ENCODE peak calls at places on chromosomes 16 and 17, in four cellular contexts. One of them, this sample, is unnamed.

GRCh38 chr17:28955408-28955807 is 4.1 kb upstream of the PHF12 start:
- DNase-seq in K562: no peak
- DNase-seq in H1: no peak
- DNase-seq in HepG2: no peak
- DNase-seq in this sample: no peak

GRCh38 chr16:56771558-56772279 is 41.8 kb downstream of the NUP93 start:
- DNase-seq in K562: no peak
- DNase-seq in H1: no peak
- DNase-seq in HepG2: no peak
- DNase-seq in this sample: no peak

GRCh38 chr17:48244121-48244711 is 136.7 kb downstream of the SNX11 start:
- DNase-seq in K562: no peak
- DNase-seq in H1: no peak
- DNase-seq in HepG2: no peak
- DNase-seq in this sample: no peak

GRCh38 chr17:67245694-67246397 is 850 bp upstream of the HELZ start:
- DNase-seq in K562: peak; percentile 75
- DNase-seq in H1: no peak
- DNase-seq in HepG2: peak; percentile 81
- DNase-seq in this sample: no peak

GRCh38 chr16:22353188-22353919 is 21.1 kb downstream of the CDR2 start:
- DNase-seq in K562: no peak
- DNase-seq in H1: no peak
- DNase-seq in HepG2: peak; percentile 66
- DNase-seq in this sample: peak; percentile 63

GRCh38 chr17:43020789-43021738 is 1.1 kb downstream of the VAT1 start:
- DNase-seq in K562: peak; percentile 85
- DNase-seq in H1: peak; percentile 66
- DNase-seq in HepG2: peak; percentile 63
- DNase-seq in this sample: no peak

GRCh38 chr17:80481284-80482057 is 5.1 kb upstream of the NPTX1 start:
- DNase-seq in K562: peak; percentile 82
- DNase-seq in H1: no peak
- DNase-seq in HepG2: no peak
- DNase-seq in this sample: no peak

GRCh38 chr16:53219795-53220194 is 165.0 kb downstream of the CHD9 start:
- DNase-seq in K562: no peak
- DNase-seq in H1: no peak
- DNase-seq in HepG2: no peak
- DNase-seq in this sample: no peak

GRCh38 chr17:81519284-81520020 is 6.9 kb upstream of the ACTG1 start:
- DNase-seq in K562: peak; percentile 91
- DNase-seq in H1: peak; percentile 69
- DNase-seq in HepG2: no peak
- DNase-seq in this sample: no peak

GRCh38 chr17:61335105-61335844 is 64.4 kb upstream of the TBX2 start:
- DNase-seq in K562: no peak
- DNase-seq in H1: no peak
- DNase-seq in HepG2: peak; percentile 70
- DNase-seq in this sample: no peak

GRCh38 chr17:66934040-66934439 is 30.5 kb upstream of the CACNG4 start:
- DNase-seq in K562: no peak
- DNase-seq in H1: no peak
- DNase-seq in HepG2: no peak
- DNase-seq in this sample: no peak

GRCh38 chr17:49717371-49717841 is 9.6 kb upstream of the SLC35B1 start:
- DNase-seq in K562: no peak
- DNase-seq in H1: no peak
- DNase-seq in HepG2: no peak
- DNase-seq in this sample: no peak

GRCh38 chr17:1460233-1460632 is 4.2 kb upstream of the CRK start:
- DNase-seq in K562: no peak
- DNase-seq in H1: no peak
- DNase-seq in HepG2: peak; percentile 45
- DNase-seq in this sample: no peak

GRCh38 chr16:56841233-56841632 is 23.8 kb upstream of the SLC12A3 start:
- DNase-seq in K562: no peak
- DNase-seq in H1: no peak
- DNase-seq in HepG2: no peak
- DNase-seq in this sample: no peak

GRCh38 chr16:746637-747036 is 5.8 kb upstream of the CIAO3 start:
- DNase-seq in K562: no peak
- DNase-seq in H1: no peak
- DNase-seq in HepG2: no peak
- DNase-seq in this sample: no peak

GRCh38 chr17:81444610-81445339 is 49.5 kb downstream of the BAHCC1 start:
- DNase-seq in K562: no peak
- DNase-seq in H1: no peak
- DNase-seq in HepG2: no peak
- DNase-seq in this sample: no peak

GRCh38 chr17:75270218-75270965 is 639 bp downstream of the MIF4GD start:
- DNase-seq in K562: peak; percentile 78
- DNase-seq in H1: peak; percentile 81
- DNase-seq in HepG2: peak; percentile 88
- DNase-seq in this sample: no peak

GRCh38 chr16:27408012-27408601 is 6.1 kb downstream of the IL21R start:
- DNase-seq in K562: no peak
- DNase-seq in H1: no peak
- DNase-seq in HepG2: peak; percentile 89
- DNase-seq in this sample: peak; percentile 76

GRCh38 chr17:5249615-5250014 is 15.0 kb upstream of the SCIMP start:
- DNase-seq in K562: peak; percentile 51
- DNase-seq in H1: peak; percentile 66
- DNase-seq in HepG2: peak; percentile 71
- DNase-seq in this sample: no peak

GRCh38 chr17:52388941-52389340 is 230.4 kb upstream of the CA10 start:
- DNase-seq in K562: no peak
- DNase-seq in H1: no peak
- DNase-seq in HepG2: no peak
- DNase-seq in this sample: no peak

GRCh38 chr17:305090-305976 is 47.3 kb downstream of the RPH3AL start:
- DNase-seq in K562: no peak
- DNase-seq in H1: no peak
- DNase-seq in HepG2: no peak
- DNase-seq in this sample: no peak

GRCh38 chr17:73155410-73156165 is 9.2 kb upstream of the SSTR2 start:
- DNase-seq in K562: no peak
- DNase-seq in H1: peak; percentile 53
- DNase-seq in HepG2: no peak
- DNase-seq in this sample: no peak

GRCh38 chr16:64983226-64983625 is 138.6 kb downstream of the CDH11 start:
- DNase-seq in K562: no peak
- DNase-seq in H1: no peak
- DNase-seq in HepG2: no peak
- DNase-seq in this sample: no peak

GRCh38 chr16:89828199-89828869 is at the start of gene SPIRE2:
- DNase-seq in K562: peak; percentile 90
- DNase-seq in H1: peak; percentile 88
- DNase-seq in HepG2: no peak
- DNase-seq in this sample: no peak

GRCh38 chr17:43661699-43662431 is at the start of gene MEOX1:
- DNase-seq in K562: no peak
- DNase-seq in H1: no peak
- DNase-seq in HepG2: no peak
- DNase-seq in this sample: peak; percentile 79

GRCh38 chr16:73949574-73950348 is 346.9 kb upstream of the PSMD7 start:
- DNase-seq in K562: no peak
- DNase-seq in H1: no peak
- DNase-seq in HepG2: no peak
- DNase-seq in this sample: no peak

GRCh38 chr16:85735225-85735722 is 15.6 kb downstream of the C16orf74 start:
- DNase-seq in K562: no peak
- DNase-seq in H1: no peak
- DNase-seq in HepG2: no peak
- DNase-seq in this sample: peak; percentile 43

GRCh38 chr16:67594256-67594915 is 32.1 kb downstream of the CTCF start:
- DNase-seq in K562: no peak
- DNase-seq in H1: no peak
- DNase-seq in HepG2: no peak
- DNase-seq in this sample: no peak

GRCh38 chr16:73145166-73145565 is 97.2 kb upstream of the ZFHX3 start:
- DNase-seq in K562: no peak
- DNase-seq in H1: peak; percentile 49
- DNase-seq in HepG2: no peak
- DNase-seq in this sample: no peak

GRCh38 chr16:87956169-87956770 is 5.0 kb downstream of the BANP start:
- DNase-seq in K562: peak; percentile 38
- DNase-seq in H1: no peak
- DNase-seq in HepG2: no peak
- DNase-seq in this sample: peak; percentile 42

GRCh38 chr16:87954826-87955225 is 3.6 kb downstream of the BANP start:
- DNase-seq in K562: no peak
- DNase-seq in H1: no peak
- DNase-seq in HepG2: no peak
- DNase-seq in this sample: no peak

GRCh38 chr16:87956771-87957279 is 5.6 kb downstream of the BANP start:
- DNase-seq in K562: peak; percentile 39
- DNase-seq in H1: no peak
- DNase-seq in HepG2: peak; percentile 34
- DNase-seq in this sample: no peak

GRCh38 chr16:87954361-87954760 is 3.1 kb downstream of the BANP start:
- DNase-seq in K562: no peak
- DNase-seq in H1: no peak
- DNase-seq in HepG2: no peak
- DNase-seq in this sample: no peak

DNA sequence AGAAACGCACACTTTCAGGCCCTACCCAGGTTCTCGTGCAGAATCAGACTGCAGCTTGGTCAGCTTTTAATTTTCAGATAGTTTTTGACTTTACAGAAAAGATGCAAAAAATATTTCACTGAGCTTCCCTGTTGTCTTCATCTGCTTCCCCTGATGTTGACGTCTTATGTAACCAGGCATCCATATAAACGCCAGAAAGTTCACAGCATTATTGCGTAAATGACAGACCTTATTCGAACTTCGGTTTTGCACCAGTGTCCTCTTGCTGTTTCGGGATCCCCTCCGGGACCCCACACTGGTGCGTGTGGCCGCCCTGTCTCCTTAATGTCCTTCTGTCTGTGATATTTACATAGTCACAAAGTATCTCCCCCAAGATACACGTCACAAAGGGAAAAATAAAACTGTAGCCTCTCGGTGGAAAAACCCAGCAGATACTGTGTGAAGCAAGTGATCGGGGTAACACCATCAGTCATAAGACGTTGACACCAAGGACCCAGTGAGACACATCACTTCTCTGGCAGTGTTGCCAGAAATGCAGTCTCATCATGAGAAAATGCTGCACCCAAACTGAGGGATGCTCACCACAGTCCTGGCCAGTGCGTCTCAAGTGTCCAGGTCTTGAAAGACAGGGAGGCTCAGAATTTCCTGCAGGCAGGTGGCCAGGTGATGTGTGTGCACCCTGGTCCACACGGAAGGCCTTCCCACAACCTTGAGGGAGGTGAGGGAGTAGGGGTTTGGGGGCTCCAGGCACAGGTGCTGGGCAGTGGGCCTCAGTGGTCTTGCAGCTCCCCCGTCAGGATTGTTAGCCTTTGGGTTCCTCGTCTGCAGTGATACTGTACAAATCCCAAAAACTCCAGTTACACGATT is 4.3 kb downstream of the BANP start:
- DNase-seq in K562: no peak
- DNase-seq in H1: no peak
- DNase-seq in HepG2: no peak
- DNase-seq in this sample: no peak
- TF ChIP-seq HDAC6 in K562: no peak
- TF ChIP-seq HDAC6 in H1: no peak
- TF ChIP-seq HDAC6 in HepG2: no peak
- TF ChIP-seq HDAC6 in this sample: no peak

DNA sequence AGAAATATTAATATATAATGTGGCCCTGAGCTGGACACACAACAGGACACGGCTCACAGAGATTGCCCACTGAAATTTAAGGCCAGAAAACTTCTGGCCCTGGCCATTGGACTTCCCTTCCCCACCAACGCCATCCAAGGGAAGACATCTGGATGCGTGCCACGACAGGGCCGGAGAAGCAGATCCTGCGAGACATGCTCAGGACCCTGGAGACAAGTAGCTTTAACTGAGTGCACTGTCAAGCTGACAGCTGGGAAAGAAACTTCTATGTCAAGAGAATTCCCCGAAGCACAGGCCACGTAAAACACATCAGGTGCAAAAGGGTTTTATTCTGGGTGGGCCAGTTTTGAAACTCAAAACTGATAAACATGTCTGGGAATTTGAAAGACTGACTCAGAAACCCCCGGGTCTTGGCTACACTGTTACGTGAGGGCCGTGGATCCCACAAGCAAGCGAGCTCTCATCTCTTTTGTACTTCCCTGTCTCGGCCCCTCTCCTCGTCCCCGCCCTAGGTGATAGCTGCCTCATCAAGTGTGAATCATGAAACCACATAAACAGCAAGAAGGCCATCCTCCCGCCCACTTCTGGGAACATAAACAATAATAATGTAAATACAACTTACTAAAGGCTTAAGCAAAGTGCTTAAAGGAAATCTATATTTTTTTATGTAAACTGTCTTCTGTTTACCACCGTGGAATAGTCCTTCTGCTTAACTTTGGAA is 405.8 kb upstream of the MAF start:
- DNase-seq in K562: no peak
- DNase-seq in H1: no peak
- DNase-seq in HepG2: no peak
- DNase-seq in this sample: no peak
- TF ChIP-seq HDAC6 in K562: no peak
- TF ChIP-seq HDAC6 in H1: no peak
- TF ChIP-seq HDAC6 in HepG2: no peak
- TF ChIP-seq HDAC6 in this sample: no peak

GRCh38 chr16:11675561-11676511 is 7.6 kb downstream of the SNN start:
- DNase-seq in K562: no peak
- DNase-seq in H1: no peak
- DNase-seq in HepG2: peak; percentile 88
- DNase-seq in this sample: no peak
- TF ChIP-seq HDAC6 in K562: no peak
- TF ChIP-seq HDAC6 in H1: no peak
- TF ChIP-seq HDAC6 in HepG2: no peak
- TF ChIP-seq HDAC6 in this sample: no peak

GRCh38 chr17:9676742-9677387 is 31.5 kb downstream of the USP43 start:
- DNase-seq in K562: no peak
- DNase-seq in H1: no peak
- DNase-seq in HepG2: peak; percentile 32
- DNase-seq in this sample: peak; percentile 9
- TF ChIP-seq HDAC6 in K562: no peak
- TF ChIP-seq HDAC6 in H1: no peak
- TF ChIP-seq HDAC6 in HepG2: no peak
- TF ChIP-seq HDAC6 in this sample: no peak

DNA sequence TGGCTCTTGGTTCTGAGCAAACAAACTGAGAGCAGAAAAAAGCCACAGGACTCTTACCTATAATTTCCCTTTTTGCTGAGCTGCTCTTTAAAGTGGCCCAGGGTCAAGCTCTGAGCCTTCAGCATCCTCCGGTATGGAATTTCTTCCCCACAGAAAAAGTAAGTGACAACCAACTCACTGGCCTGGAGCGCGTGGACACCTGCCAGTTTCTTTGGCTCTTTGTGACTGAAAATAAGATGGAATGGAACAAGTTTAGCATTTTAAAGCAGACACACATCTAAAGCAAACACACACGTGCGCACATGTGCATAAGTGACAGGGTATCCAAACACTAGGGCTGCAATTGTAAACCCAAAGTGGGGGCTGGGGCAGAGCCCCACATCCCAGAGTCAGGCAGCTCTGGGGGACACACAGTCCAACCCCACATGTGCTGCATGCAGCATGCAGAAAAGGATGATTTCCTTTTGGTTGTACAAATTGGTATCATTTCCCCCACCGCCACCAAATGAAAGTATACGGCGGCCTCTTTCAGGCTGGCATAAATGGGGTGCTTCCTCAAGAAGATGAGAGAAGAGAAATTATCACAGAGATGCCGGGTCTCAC is 27.5 kb downstream of the AXIN2 start:
- DNase-seq in K562: no peak
- DNase-seq in H1: no peak
- DNase-seq in HepG2: no peak
- DNase-seq in this sample: no peak
- TF ChIP-seq HDAC6 in K562: no peak
- TF ChIP-seq HDAC6 in H1: no peak
- TF ChIP-seq HDAC6 in HepG2: no peak
- TF ChIP-seq HDAC6 in this sample: no peak